ENCODE peak calls at places on chromosomes 2 and 18, in four cellular contexts. G, U, A and I are unnamed samples.

GRCh38 chr2:162092656-162093556 is 18.9 kb upstream of the DPP4 start:
- DNase-seq in A (no peak), U (peak), G (peak), I (no peak)

GRCh38 chr2:196718394-196718793 is 78.9 kb downstream of the CCDC150 start:
- DNase-seq in G (no peak), U (peak), A (no peak), I (no peak)

GRCh38 chr2:218028562-218029348 is 26.0 kb upstream of the TNS1 start:
- DNase-seq in A (no peak), G (no peak), U (no peak), I (no peak)

GRCh38 chr18:13455960-13456471 is 237.5 kb downstream of the LDLRAD4 start:
- DNase-seq in U (no peak), G (no peak), A (no peak), I (no peak)

GRCh38 chr2:112031916-112032582 is 23.0 kb upstream of the TMEM87B start:
- DNase-seq in G (no peak), U (no peak), A (no peak), I (no peak)

GRCh38 chr18:13375302-13376255 is 157.0 kb downstream of the LDLRAD4 start:
- DNase-seq in A (peak), G (peak), U (peak), I (no peak)

GRCh38 chr18:8332286-8332685 is 277.0 kb upstream of the RAB12 start:
- DNase-seq in G (no peak), A (no peak), U (no peak), I (no peak)

GRCh38 chr2:7209776-7210555 is 292.8 kb downstream of the RNF144A start:
- DNase-seq in G (no peak), A (no peak), U (no peak), I (no peak)

GRCh38 chr18:54740146-54740844 is 88.0 kb upstream of the RAB27B start:
- DNase-seq in G (no peak), A (no peak), U (peak), I (no peak)

GRCh38 chr2:8567469-8568108 is 114.3 kb upstream of the ID2 start:
- DNase-seq in G (no peak), A (no peak), U (no peak), I (no peak)

GRCh38 chr2:88329815-88330603 is 122.5 kb downstream of the FOXI3 start:
- DNase-seq in U (peak), G (no peak), A (no peak), I (peak)

GRCh38 chr2:1246239-1246638 is 167.0 kb upstream of the TPO start:
- DNase-seq in U (no peak), A (no peak), G (no peak), I (no peak)

GRCh38 chr2:171807130-171807529 is 86.9 kb downstream of the SLC25A12 start:
- DNase-seq in G (no peak), U (no peak), A (no peak), I (no peak)

GRCh38 chr2:231640646-231641111 is 48.0 kb downstream of the TEX44 start:
- DNase-seq in U (peak), A (no peak), G (no peak), I (no peak)

GRCh38 chr2:180058993-180059392 is 51.9 kb upstream of the CWC22 start:
- DNase-seq in G (no peak), U (no peak), A (no peak), I (no peak)

GRCh38 chr18:38940863-38941531 is 1375.4 kb upstream of the CELF4 start:
- DNase-seq in G (no peak), U (peak), A (peak), I (no peak)

GRCh38 chr18:934518-935123 is 29.9 kb downstream of the ADCYAP1 start:
- DNase-seq in G (no peak), A (no peak), U (no peak), I (no peak)

GRCh38 chr2:105509271-105510086 is 110.6 kb upstream of the FHL2 start:
- DNase-seq in G (no peak), U (no peak), A (no peak), I (no peak)

GRCh38 chr2:47506436-47506835 is 103.5 kb downstream of the MSH2 start:
- DNase-seq in A (no peak), G (no peak), U (no peak), I (no peak)

GRCh38 chr2:119638246-119638645 is 40.8 kb upstream of the TMEM177 start:
- DNase-seq in G (no peak), U (no peak), A (no peak), I (no peak)

GRCh38 chr18:49071776-49072175 is 121.0 kb upstream of the SMAD7 start:
- DNase-seq in A (no peak), G (no peak), U (no peak), I (no peak)

GRCh38 chr2:35871672-35872071 is 483.9 kb upstream of the CRIM1 start:
- DNase-seq in A (no peak), G (no peak), U (no peak), I (no peak)
- TF ChIP-seq CTCF in A (no peak), G (no peak), U (no peak), I (no peak)

DNA sequence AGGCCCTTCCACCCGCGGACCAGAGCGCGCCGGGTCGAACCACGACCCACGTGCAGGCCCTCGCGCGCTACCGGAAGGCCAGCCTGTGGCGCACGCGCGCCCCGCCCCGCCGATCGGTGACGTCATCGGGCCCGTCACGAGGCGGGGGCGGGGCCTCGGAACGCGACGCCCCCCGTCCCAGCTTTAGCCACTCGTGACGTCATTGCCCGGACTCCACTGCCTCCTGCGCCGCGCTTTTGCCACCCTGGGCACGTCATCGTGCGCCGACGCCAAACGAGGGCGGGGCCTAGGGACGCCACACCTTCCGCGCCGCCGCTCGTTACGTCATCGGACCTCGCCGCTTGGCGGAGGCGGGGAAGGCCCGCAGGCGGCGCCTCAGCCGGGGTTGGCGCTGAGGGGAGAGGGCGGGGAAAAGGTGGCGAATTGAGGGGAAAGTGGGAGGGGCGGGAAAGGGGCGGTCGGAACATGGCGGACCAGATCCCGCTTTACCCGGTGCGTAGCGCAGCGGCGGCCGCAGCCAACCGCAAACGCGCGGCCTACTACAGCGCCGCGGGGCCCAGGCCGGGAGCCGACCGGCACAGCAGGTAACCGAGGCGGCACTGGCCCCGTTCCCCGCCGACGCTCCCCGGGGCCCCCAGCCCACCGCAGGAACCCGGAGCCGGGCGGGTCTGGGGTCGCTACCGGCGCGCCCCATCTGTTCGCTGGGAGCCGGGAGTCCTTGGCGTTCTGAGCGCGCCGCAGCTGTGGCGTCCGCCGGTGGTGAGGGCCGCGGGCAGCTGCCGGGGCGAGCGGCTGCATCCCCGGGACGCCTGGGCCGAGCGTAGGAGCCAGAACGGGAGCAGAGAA is at the start of gene ATP9B:
- DNase-seq in U (peak), A (peak), G (peak), I (peak)
- TF ChIP-seq CTCF in U (no peak), A (no peak), G (no peak), I (no peak)

DNA sequence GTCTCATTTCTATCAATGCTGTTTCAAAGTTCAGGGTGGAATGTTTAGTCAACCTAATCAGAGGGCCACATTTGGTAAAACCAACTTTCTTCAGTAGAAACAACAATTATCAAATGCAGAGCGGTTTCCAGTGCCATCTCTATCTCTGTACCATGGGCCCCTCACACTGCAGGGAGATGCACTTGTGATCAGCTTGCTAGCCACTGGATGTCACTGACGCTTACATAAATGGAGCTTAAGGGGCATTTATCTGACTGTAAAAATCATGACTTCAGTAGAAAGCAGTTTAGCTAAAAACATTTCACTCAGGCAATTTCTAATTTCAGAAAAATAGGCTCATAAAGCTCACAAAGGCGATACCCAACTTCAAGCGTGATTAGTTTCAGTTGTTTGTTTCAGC is 678.0 kb downstream of the ZEB2 start:
- DNase-seq in U (peak), G (no peak), A (no peak), I (no peak)
- TF ChIP-seq CTCF in U (no peak), G (no peak), A (no peak), I (no peak)

DNA sequence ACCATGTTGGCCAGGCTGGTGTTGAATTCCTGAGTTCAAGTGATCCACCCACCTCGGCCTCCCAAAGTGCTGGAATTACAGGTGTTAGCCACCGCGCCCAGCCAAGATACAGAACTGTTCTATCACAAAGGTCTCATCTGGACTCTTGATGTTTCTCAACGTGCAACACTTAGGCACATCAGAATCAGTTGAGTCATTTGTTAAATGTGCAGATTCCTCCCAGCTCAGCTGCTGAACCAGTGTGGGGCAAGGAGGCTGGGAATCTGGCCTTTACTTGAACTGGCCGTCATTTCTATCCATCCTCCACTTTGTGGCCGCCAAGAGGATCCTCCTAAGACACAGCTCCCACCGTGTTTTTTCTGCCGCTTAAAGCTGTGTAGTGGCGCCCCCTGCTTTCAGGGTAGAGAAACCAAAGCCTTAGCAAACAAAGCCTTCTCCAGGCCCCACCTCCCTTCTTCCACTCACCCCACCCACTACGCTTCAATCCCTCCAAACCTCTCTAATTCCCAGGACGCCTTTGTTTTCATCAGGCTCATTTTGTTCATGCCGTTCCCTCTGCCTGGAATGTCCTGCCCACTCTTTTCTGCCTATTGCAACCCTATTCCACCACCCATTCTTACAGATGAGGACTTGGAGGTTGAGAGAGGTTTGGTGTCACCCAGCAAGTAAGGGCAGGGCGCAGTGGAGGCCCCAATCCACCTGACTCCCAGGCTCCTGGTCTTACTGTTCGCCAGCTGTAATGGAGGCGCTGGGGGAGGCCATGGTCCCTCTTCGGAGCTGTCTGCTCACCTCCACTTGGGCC is 776 bp upstream of the SPEG start:
- DNase-seq in U (peak), A (no peak), G (no peak), I (no peak)
- TF ChIP-seq CTCF in U (peak), A (no peak), G (no peak), I (no peak)

GRCh38 chr2:9796056-9796792 is 47.0 kb upstream of the TAF1B start:
- DNase-seq in A (no peak), U (no peak), G (no peak), I (peak)
- TF ChIP-seq CTCF in A (no peak), U (peak), G (no peak), I (peak)